ENCODE peak calls at places on chromosomes 16 and 17, in four cellular contexts. One of them, this sample, is unnamed.

GRCh38 chr17:6426356-6427101 is 8.4 kb downstream of the AIPL1 start:
- DNase-seq in HepG2: no peak
- DNase-seq in lower leg skin: no peak
- DNase-seq in Calu3: no peak
- DNase-seq in this sample: no peak

GRCh38 chr16:17749706-17750105 is 278.9 kb upstream of the XYLT1 start:
- DNase-seq in HepG2: no peak
- DNase-seq in lower leg skin: no peak
- DNase-seq in Calu3: no peak
- DNase-seq in this sample: no peak

GRCh38 chr16:85206472-85207356 is 94.4 kb upstream of the CIBAR2 start:
- DNase-seq in HepG2: no peak
- DNase-seq in lower leg skin: no peak
- DNase-seq in Calu3: no peak
- DNase-seq in this sample: peak; percentile 79

GRCh38 chr16:68935008-68935407 is 91.7 kb downstream of the TANGO6 start:
- DNase-seq in HepG2: no peak
- DNase-seq in lower leg skin: no peak
- DNase-seq in Calu3: no peak
- DNase-seq in this sample: no peak

GRCh38 chr17:16491703-16492612 is at the start of gene LRRC75A:
- DNase-seq in HepG2: no peak
- DNase-seq in lower leg skin: no peak
- DNase-seq in Calu3: peak; percentile 45
- DNase-seq in this sample: peak; percentile 42

GRCh38 chr17:78597923-78598545 is 20.8 kb upstream of the DNAH17 start:
- DNase-seq in HepG2: no peak
- DNase-seq in lower leg skin: no peak
- DNase-seq in Calu3: no peak
- DNase-seq in this sample: no peak

GRCh38 chr17:4785311-4786110 is 653 bp downstream of the VMO1 start:
- DNase-seq in HepG2: no peak
- DNase-seq in lower leg skin: no peak
- DNase-seq in Calu3: no peak
- DNase-seq in this sample: no peak

GRCh38 chr16:81815429-81815766 is 36.3 kb downstream of the PLCG2 start:
- DNase-seq in HepG2: no peak
- DNase-seq in lower leg skin: no peak
- DNase-seq in Calu3: no peak
- DNase-seq in this sample: no peak

GRCh38 chr17:68591583-68591982 is 9.6 kb downstream of the FAM20A start:
- DNase-seq in HepG2: no peak
- DNase-seq in lower leg skin: no peak
- DNase-seq in Calu3: no peak
- DNase-seq in this sample: peak; percentile 70

GRCh38 chr16:68466174-68466573 is 17.9 kb upstream of the SMPD3 start:
- DNase-seq in HepG2: no peak
- DNase-seq in lower leg skin: peak; percentile 39
- DNase-seq in Calu3: no peak
- DNase-seq in this sample: no peak

GRCh38 chr17:7846063-7846735 is 8.7 kb upstream of the TMEM88 start:
- DNase-seq in HepG2: no peak
- DNase-seq in lower leg skin: peak; percentile 82
- DNase-seq in Calu3: no peak
- DNase-seq in this sample: peak; percentile 26

GRCh38 chr17:30064738-30065137 is 51.9 kb upstream of the NSRP1 start:
- DNase-seq in HepG2: no peak
- DNase-seq in lower leg skin: no peak
- DNase-seq in Calu3: no peak
- DNase-seq in this sample: no peak

GRCh38 chr16:67548265-67549126 is 13.8 kb upstream of the CTCF start:
- DNase-seq in HepG2: no peak
- DNase-seq in lower leg skin: peak; percentile 81
- DNase-seq in Calu3: no peak
- DNase-seq in this sample: no peak

GRCh38 chr16:79089735-79090284 is 510.7 kb downstream of the MAF start:
- DNase-seq in HepG2: no peak
- DNase-seq in lower leg skin: no peak
- DNase-seq in Calu3: no peak
- DNase-seq in this sample: no peak

GRCh38 chr16:71565812-71566700 is 10.8 kb downstream of the TAT start:
- DNase-seq in HepG2: no peak
- DNase-seq in lower leg skin: no peak
- DNase-seq in Calu3: no peak
- DNase-seq in this sample: no peak

GRCh38 chr16:89309438-89310122 is 92.1 kb downstream of the ZNF778 start:
- DNase-seq in HepG2: no peak
- DNase-seq in lower leg skin: no peak
- DNase-seq in Calu3: no peak
- DNase-seq in this sample: no peak